ENCODE peak calls at places on chromosomes 7 and 10, in eight cellular contexts. R is stimulated activated CD4-positive, alpha-beta T cell treated with anti-CD3 and anti-CD28 coated beads, TNF-alpha, amount 100 ng/mL, for 48 hours; Q is amniotic stem cell; O is NT2/D1; P is HFF-Myc; G is mesendoderm; W is activated T-cell treated with anti-CD3 and anti-CD28 coated beads for 1 hour; F is naive thymus-derived CD4-positive, alpha-beta T cell. T is an unnamed sample.
A peak's percentile ranks its signal among the peaks of the same experiment; 100 is the strongest.

GRCh38 chr7:894164-894867 is 18.0 kb downstream of the GET4 start:
- DNase-seq in O (no peak), G (no peak), W (no peak), P (no peak), Q (no peak), R (no peak), F (no peak), T (no peak)

GRCh38 chr10:27244976-27245375 is 4.4 kb upstream of the ACBD5 start:
- DNase-seq in Q (no peak), R (no peak), O (no peak), G (no peak), W (no peak), P (no peak), F (no peak), T (no peak)

GRCh38 chr7:5187605-5188004 is 2.4 kb upstream of the WIPI2 start:
- DNase-seq in P (no peak), Q (no peak), G (no peak), R (no peak), F (no peak), O (no peak), W (no peak), T (no peak)

GRCh38 chr7:158143196-158144120 is 444.2 kb downstream of the PTPRN2 start:
- DNase-seq in F (no peak), P (no peak), R (no peak), Q (no peak), O (no peak), G (no peak), W (no peak), T (no peak)

GRCh38 chr10:116753759-116754158 is 11.4 kb upstream of the HSPA12A start:
- DNase-seq in Q (no peak), W (no peak), F (no peak), G (no peak), P (no peak), R (no peak), O (no peak), T (no peak)

GRCh38 chr7:155913719-155914118 is 101.5 kb upstream of the SHH start:
- DNase-seq in P (no peak), R (no peak), O (no peak), W (no peak), Q (no peak), G (no peak), F (no peak), T (no peak)

GRCh38 chr10:76547352-76547972 is 1090.1 kb downstream of the KCNMA1 start:
- DNase-seq in W (peak; percentile 14), G (peak; percentile 86), P (no peak), O (peak; percentile 61), F (peak; percentile 5), R (peak; percentile 38), Q (peak; percentile 64), T (peak; percentile 89)

GRCh38 chr10:100743626-100744135 is 1.7 kb upstream of the PAX2 start:
- DNase-seq in O (no peak), G (peak; percentile 83), Q (no peak), W (peak; percentile 24), P (peak; percentile 16), R (no peak), F (peak; percentile 41), T (peak; percentile 81)

GRCh38 chr7:138854115-138854645 is 56.2 kb upstream of the ATP6V0A4 start:
- DNase-seq in O (no peak), F (no peak), P (no peak), W (no peak), Q (no peak), G (no peak), R (no peak), T (no peak)

GRCh38 chr7:82805527-82805960 is 357.1 kb downstream of the PCLO start:
- DNase-seq in G (peak; percentile 90), Q (peak; percentile 75), W (no peak), P (peak; percentile 45), F (no peak), O (peak; percentile 13), R (no peak), T (peak; percentile 21)

GRCh38 chr10:52779541-52780390 is 7.2 kb upstream of the MBL2 start:
- DNase-seq in R (peak; percentile 18), O (peak; percentile 50), Q (no peak), P (peak; percentile 20), G (peak; percentile 85), F (peak; percentile 2), W (peak; percentile 4), T (peak; percentile 81)

GRCh38 chr10:112984756-112985155 is 34.7 kb downstream of the TCF7L2 start:
- DNase-seq in O (no peak), F (no peak), P (no peak), Q (no peak), W (no peak), R (no peak), G (no peak), T (no peak)

GRCh38 chr10:62772186-62772950 is 32.2 kb upstream of the ADO start:
- DNase-seq in P (no peak), F (no peak), Q (no peak), G (no peak), W (no peak), R (no peak), O (no peak), T (no peak)

GRCh38 chr10:24239289-24239688 is 30.4 kb downstream of the KIAA1217 start:
- DNase-seq in W (no peak), G (no peak), Q (no peak), O (no peak), R (no peak), P (no peak), F (no peak), T (no peak)

T was measured in neural progenitor cell.